ENCODE peak calls at places on chromosome 4, in five cellular contexts. One of them, this sample, is unnamed.

GRCh38 chr4:19329077-19329476 is 922.6 kb upstream of the SLIT2 start:
- DNase-seq in GM06990: no peak
- DNase-seq in cardiac muscle cell: no peak
- DNase-seq in foreskin fibroblast: no peak
- DNase-seq in progenitor cell of endocrine pancreas: no peak
- DNase-seq in this sample: no peak

GRCh38 chr4:149161247-149161646 is 654.4 kb downstream of the IQCM start:
- DNase-seq in GM06990: no peak
- DNase-seq in cardiac muscle cell: peak; percentile 11
- DNase-seq in foreskin fibroblast: no peak
- DNase-seq in progenitor cell of endocrine pancreas: no peak
- DNase-seq in this sample: no peak

GRCh38 chr4:87120411-87121162 is 99.8 kb downstream of the KLHL8 start:
- DNase-seq in GM06990: no peak
- DNase-seq in cardiac muscle cell: no peak
- DNase-seq in foreskin fibroblast: no peak
- DNase-seq in progenitor cell of endocrine pancreas: no peak
- DNase-seq in this sample: no peak

GRCh38 chr4:80192252-80192866 is 4.9 kb upstream of the PRDM8 start:
- DNase-seq in GM06990: no peak
- DNase-seq in cardiac muscle cell: no peak
- DNase-seq in foreskin fibroblast: no peak
- DNase-seq in progenitor cell of endocrine pancreas: no peak
- DNase-seq in this sample: no peak

GRCh38 chr4:40057540-40058091 is 966 bp downstream of the N4BP2 start:
- DNase-seq in GM06990: peak; percentile 66
- DNase-seq in cardiac muscle cell: peak; percentile 97
- DNase-seq in foreskin fibroblast: peak; percentile 92
- DNase-seq in progenitor cell of endocrine pancreas: peak; percentile 41
- DNase-seq in this sample: peak; percentile 19

GRCh38 chr4:145808021-145808650 is 128.2 kb downstream of the C4orf51 start:
- DNase-seq in GM06990: peak; percentile 77
- DNase-seq in cardiac muscle cell: peak; percentile 89
- DNase-seq in foreskin fibroblast: peak; percentile 84
- DNase-seq in progenitor cell of endocrine pancreas: no peak
- DNase-seq in this sample: no peak

GRCh38 chr4:86496094-86497060 is 97.7 kb upstream of the PTPN13 start:
- DNase-seq in GM06990: no peak
- DNase-seq in cardiac muscle cell: peak; percentile 71
- DNase-seq in foreskin fibroblast: peak; percentile 20
- DNase-seq in progenitor cell of endocrine pancreas: no peak
- DNase-seq in this sample: no peak

GRCh38 chr4:180449395-180449956 is 1793.7 kb upstream of the TENM3 start:
- DNase-seq in GM06990: no peak
- DNase-seq in cardiac muscle cell: peak; percentile 2
- DNase-seq in foreskin fibroblast: no peak
- DNase-seq in progenitor cell of endocrine pancreas: no peak
- DNase-seq in this sample: no peak

GRCh38 chr4:100983426-100983825 is 363.9 kb downstream of the PPP3CA start:
- DNase-seq in GM06990: no peak
- DNase-seq in cardiac muscle cell: no peak
- DNase-seq in foreskin fibroblast: peak; percentile 30
- DNase-seq in progenitor cell of endocrine pancreas: no peak
- DNase-seq in this sample: no peak

GRCh38 chr4:118741456-118741855 is 56.3 kb downstream of the METTL14 start:
- DNase-seq in GM06990: no peak
- DNase-seq in cardiac muscle cell: peak; percentile 48
- DNase-seq in foreskin fibroblast: no peak
- DNase-seq in progenitor cell of endocrine pancreas: no peak
- DNase-seq in this sample: no peak

GRCh38 chr4:163810757-163811156 is 316.3 kb downstream of the TMA16 start:
- DNase-seq in GM06990: peak; percentile 47
- DNase-seq in cardiac muscle cell: no peak
- DNase-seq in foreskin fibroblast: no peak
- DNase-seq in progenitor cell of endocrine pancreas: no peak
- DNase-seq in this sample: no peak

GRCh38 chr4:77625485-77625884 is 19.9 kb downstream of the CXCL13 start:
- DNase-seq in GM06990: no peak
- DNase-seq in cardiac muscle cell: no peak
- DNase-seq in foreskin fibroblast: no peak
- DNase-seq in progenitor cell of endocrine pancreas: no peak
- DNase-seq in this sample: no peak

GRCh38 chr4:47836655-47837581 is 949 bp downstream of the CORIN start:
- DNase-seq in GM06990: peak; percentile 79
- DNase-seq in cardiac muscle cell: peak; percentile 83
- DNase-seq in foreskin fibroblast: peak; percentile 87
- DNase-seq in progenitor cell of endocrine pancreas: peak; percentile 59
- DNase-seq in this sample: peak; percentile 54

GRCh38 chr4:47837582-47838294 is at the start of gene CORIN:
- DNase-seq in GM06990: no peak
- DNase-seq in cardiac muscle cell: no peak
- DNase-seq in foreskin fibroblast: no peak
- DNase-seq in progenitor cell of endocrine pancreas: no peak
- DNase-seq in this sample: no peak

GRCh38 chr4:47840291-47840690 is 2.4 kb upstream of the CORIN start:
- DNase-seq in GM06990: no peak
- DNase-seq in cardiac muscle cell: no peak
- DNase-seq in foreskin fibroblast: no peak
- DNase-seq in progenitor cell of endocrine pancreas: no peak
- DNase-seq in this sample: no peak

GRCh38 chr4:47838445-47838844 is 578 bp upstream of the CORIN start:
- DNase-seq in GM06990: no peak
- DNase-seq in cardiac muscle cell: no peak
- DNase-seq in foreskin fibroblast: no peak
- DNase-seq in progenitor cell of endocrine pancreas: no peak
- DNase-seq in this sample: no peak

GRCh38 chr4:47839259-47839658 is 1.4 kb upstream of the CORIN start:
- DNase-seq in GM06990: peak; percentile 36
- DNase-seq in cardiac muscle cell: peak; percentile 35
- DNase-seq in foreskin fibroblast: no peak
- DNase-seq in progenitor cell of endocrine pancreas: no peak
- DNase-seq in this sample: no peak
- TF ChIP-seq CTCF in GM06990: peak; percentile 57
- TF ChIP-seq CTCF in cardiac muscle cell: peak; percentile 45
- TF ChIP-seq CTCF in foreskin fibroblast: peak; percentile 45
- TF ChIP-seq CTCF in progenitor cell of endocrine pancreas: peak; percentile 38
- TF ChIP-seq CTCF in this sample: no peak

GRCh38 chr4:10182446-10183424 is 66.1 kb upstream of the WDR1 start:
- DNase-seq in GM06990: no peak
- DNase-seq in cardiac muscle cell: no peak
- DNase-seq in foreskin fibroblast: no peak
- DNase-seq in progenitor cell of endocrine pancreas: no peak
- DNase-seq in this sample: no peak
- TF ChIP-seq CTCF in GM06990: no peak
- TF ChIP-seq CTCF in cardiac muscle cell: no peak
- TF ChIP-seq CTCF in foreskin fibroblast: no peak
- TF ChIP-seq CTCF in progenitor cell of endocrine pancreas: no peak
- TF ChIP-seq CTCF in this sample: no peak

GRCh38 chr4:24701683-24702082 is 93.7 kb upstream of the SOD3 start:
- DNase-seq in GM06990: no peak
- DNase-seq in cardiac muscle cell: no peak
- DNase-seq in foreskin fibroblast: no peak
- DNase-seq in progenitor cell of endocrine pancreas: no peak
- DNase-seq in this sample: no peak
- TF ChIP-seq CTCF in GM06990: no peak
- TF ChIP-seq CTCF in cardiac muscle cell: no peak
- TF ChIP-seq CTCF in foreskin fibroblast: no peak
- TF ChIP-seq CTCF in progenitor cell of endocrine pancreas: no peak
- TF ChIP-seq CTCF in this sample: no peak

DNA sequence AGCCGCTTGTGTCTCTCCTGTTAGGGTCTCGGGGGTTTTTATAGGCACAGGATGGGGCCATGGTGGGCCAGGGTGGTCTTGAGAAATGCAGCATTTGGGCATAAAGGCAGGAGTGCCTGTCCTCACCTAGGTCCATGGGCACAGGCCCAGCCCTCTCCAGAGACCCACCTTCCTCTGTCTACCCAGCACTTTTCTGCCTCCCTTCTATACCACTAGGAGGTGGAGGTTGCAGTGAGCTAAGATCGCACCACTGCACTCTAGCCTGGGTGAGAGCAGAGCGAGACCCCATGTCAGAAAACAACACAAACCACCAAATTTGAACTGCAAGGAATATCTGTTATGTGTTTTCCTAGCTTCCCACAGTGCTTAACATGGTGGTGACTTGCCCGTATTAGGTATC is 38.0 kb downstream of the MOB1B start:
- DNase-seq in GM06990: no peak
- DNase-seq in cardiac muscle cell: no peak
- DNase-seq in foreskin fibroblast: no peak
- DNase-seq in progenitor cell of endocrine pancreas: no peak
- DNase-seq in this sample: no peak
- TF ChIP-seq CTCF in GM06990: no peak
- TF ChIP-seq CTCF in cardiac muscle cell: no peak
- TF ChIP-seq CTCF in foreskin fibroblast: no peak
- TF ChIP-seq CTCF in progenitor cell of endocrine pancreas: no peak
- TF ChIP-seq CTCF in this sample: no peak

GRCh38 chr4:6873291-6873690 is 36.3 kb upstream of the TBC1D14 start:
- DNase-seq in GM06990: no peak
- DNase-seq in cardiac muscle cell: peak; percentile 35
- DNase-seq in foreskin fibroblast: no peak
- DNase-seq in progenitor cell of endocrine pancreas: no peak
- DNase-seq in this sample: no peak
- TF ChIP-seq CTCF in GM06990: peak; percentile 28
- TF ChIP-seq CTCF in cardiac muscle cell: peak; percentile 27
- TF ChIP-seq CTCF in foreskin fibroblast: no peak
- TF ChIP-seq CTCF in progenitor cell of endocrine pancreas: no peak
- TF ChIP-seq CTCF in this sample: no peak

GRCh38 chr4:127788517-127788916 is 6.4 kb downstream of the HSPA4L start:
- DNase-seq in GM06990: no peak
- DNase-seq in cardiac muscle cell: peak; percentile 3
- DNase-seq in foreskin fibroblast: no peak
- DNase-seq in progenitor cell of endocrine pancreas: no peak
- DNase-seq in this sample: no peak
- TF ChIP-seq CTCF in GM06990: peak; percentile 30
- TF ChIP-seq CTCF in cardiac muscle cell: no peak
- TF ChIP-seq CTCF in foreskin fibroblast: no peak
- TF ChIP-seq CTCF in progenitor cell of endocrine pancreas: peak; percentile 12
- TF ChIP-seq CTCF in this sample: no peak

GRCh38 chr4:76200771-76201224 is 12.8 kb downstream of the SCARB2 start:
- DNase-seq in GM06990: no peak
- DNase-seq in cardiac muscle cell: no peak
- DNase-seq in foreskin fibroblast: no peak
- DNase-seq in progenitor cell of endocrine pancreas: no peak
- DNase-seq in this sample: no peak

GRCh38 chr4:76198411-76199237 is 15.0 kb downstream of the SCARB2 start:
- DNase-seq in GM06990: peak; percentile 70
- DNase-seq in cardiac muscle cell: peak; percentile 91
- DNase-seq in foreskin fibroblast: peak; percentile 84
- DNase-seq in progenitor cell of endocrine pancreas: no peak
- DNase-seq in this sample: no peak

GRCh38 chr4:76197971-76198410 is 15.6 kb downstream of the SCARB2 start:
- DNase-seq in GM06990: peak; percentile 50
- DNase-seq in cardiac muscle cell: peak; percentile 79
- DNase-seq in foreskin fibroblast: peak; percentile 30
- DNase-seq in progenitor cell of endocrine pancreas: no peak
- DNase-seq in this sample: no peak

GRCh38 chr4:76197001-76197743 is 16.5 kb downstream of the SCARB2 start:
- DNase-seq in GM06990: no peak
- DNase-seq in cardiac muscle cell: no peak
- DNase-seq in foreskin fibroblast: no peak
- DNase-seq in progenitor cell of endocrine pancreas: no peak
- DNase-seq in this sample: no peak

DNA sequence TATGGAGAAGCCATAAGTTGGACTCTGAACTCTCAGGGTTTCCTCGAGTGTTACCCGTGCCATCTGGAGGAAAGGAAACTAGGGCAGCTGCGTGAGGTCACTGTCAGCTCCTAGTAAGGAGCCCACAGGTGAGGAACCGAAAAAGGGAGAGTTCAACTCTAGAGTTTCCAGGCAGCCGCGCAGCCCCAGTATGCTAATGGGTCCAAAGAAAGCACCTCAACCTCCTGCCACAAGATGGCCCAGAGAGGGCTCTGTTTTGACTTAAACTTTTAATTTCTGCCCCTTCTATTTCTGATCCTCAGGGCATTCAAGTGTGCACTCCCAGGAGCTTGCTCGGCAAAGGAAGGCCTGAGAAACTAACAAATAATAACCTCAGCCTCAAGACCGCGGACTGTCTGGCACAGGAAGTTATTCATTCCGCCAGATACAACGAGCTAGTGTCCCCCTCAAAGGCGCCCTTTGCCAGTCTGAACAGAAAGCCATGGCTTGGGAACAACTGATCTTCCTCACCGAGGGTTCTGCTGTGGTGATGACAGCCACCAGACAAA is 13.9 kb downstream of the SCARB2 start:
- DNase-seq in GM06990: peak; percentile 65
- DNase-seq in cardiac muscle cell: peak; percentile 62
- DNase-seq in foreskin fibroblast: no peak
- DNase-seq in progenitor cell of endocrine pancreas: no peak
- DNase-seq in this sample: peak; percentile 52
- TF ChIP-seq CTCF in GM06990: peak; percentile 64
- TF ChIP-seq CTCF in cardiac muscle cell: no peak
- TF ChIP-seq CTCF in foreskin fibroblast: no peak
- TF ChIP-seq CTCF in progenitor cell of endocrine pancreas: no peak
- TF ChIP-seq CTCF in this sample: no peak

GRCh38 chr4:165011403-165011802 is 20.4 kb upstream of the TRIM60 start:
- DNase-seq in GM06990: no peak
- DNase-seq in cardiac muscle cell: no peak
- DNase-seq in foreskin fibroblast: no peak
- DNase-seq in progenitor cell of endocrine pancreas: no peak
- DNase-seq in this sample: no peak

GRCh38 chr4:165010991-165011390 is 20.8 kb upstream of the TRIM60 start:
- DNase-seq in GM06990: no peak
- DNase-seq in cardiac muscle cell: no peak
- DNase-seq in foreskin fibroblast: no peak
- DNase-seq in progenitor cell of endocrine pancreas: no peak
- DNase-seq in this sample: no peak

GRCh38 chr4:165013691-165014090 is 18.1 kb upstream of the TRIM60 start:
- DNase-seq in GM06990: no peak
- DNase-seq in cardiac muscle cell: no peak
- DNase-seq in foreskin fibroblast: no peak
- DNase-seq in progenitor cell of endocrine pancreas: no peak
- DNase-seq in this sample: no peak

GRCh38 chr4:165016971-165017370 is 14.8 kb upstream of the TRIM60 start:
- DNase-seq in GM06990: no peak
- DNase-seq in cardiac muscle cell: peak; percentile 5
- DNase-seq in foreskin fibroblast: no peak
- DNase-seq in progenitor cell of endocrine pancreas: no peak
- DNase-seq in this sample: no peak
- TF ChIP-seq CTCF in GM06990: peak; percentile 17
- TF ChIP-seq CTCF in cardiac muscle cell: peak; percentile 24
- TF ChIP-seq CTCF in foreskin fibroblast: peak; percentile 18
- TF ChIP-seq CTCF in progenitor cell of endocrine pancreas: peak; percentile 45
- TF ChIP-seq CTCF in this sample: no peak

This sample was measured in activated B cell treated with CpG ODN at 0.5 μM for 24 hours.